ENCODE peak calls at places on chromosomes 16 and 17, in four cellular contexts. D is lower leg skin, H is IMR-90, G is bronchial epithelial cell. E is an unnamed sample.

GRCh38 chr16:519425-519824 is 8.1 kb upstream of the CAPN15 start:
- DNase-seq in D (no peak), G (no peak), H (no peak), E (no peak)

GRCh38 chr17:51769231-51769630 is 389.3 kb downstream of the CA10 start:
- DNase-seq in G (no peak), D (no peak), H (no peak), E (no peak)

GRCh38 chr17:51142597-51142996 is 10.8 kb upstream of the NME1 start:
- DNase-seq in G (no peak), D (no peak), H (no peak), E (no peak)

GRCh38 chr16:67804853-67805542 is 1.4 kb downstream of the RANBP10 start:
- DNase-seq in H (peak), G (no peak), D (no peak), E (no peak)

GRCh38 chr17:62802531-62803205 is 5.4 kb downstream of the MARCHF10 start:
- DNase-seq in D (peak), H (no peak), G (no peak), E (no peak)

GRCh38 chr17:28272166-28272565 is 46.8 kb upstream of the TMEM97 start:
- DNase-seq in G (no peak), H (peak), D (no peak), E (peak)

GRCh38 chr16:54657709-54658102 is 273.0 kb upstream of the IRX5 start:
- DNase-seq in D (no peak), H (no peak), G (no peak), E (no peak)

GRCh38 chr16:22123146-22123545 is 30.8 kb downstream of the VWA3A start:
- DNase-seq in D (no peak), G (peak), H (no peak), E (no peak)

GRCh38 chr17:44971776-44972483 is 3.8 kb upstream of the C1QL1 start:
- DNase-seq in G (peak), H (peak), D (no peak), E (no peak)

GRCh38 chr17:32486091-32486700 is 597 bp upstream of the CDK5R1 start:
- DNase-seq in G (peak), D (no peak), H (peak), E (peak)

GRCh38 chr17:20008242-20009051 is 712 bp upstream of the SPECC1 start:
- DNase-seq in G (peak), H (no peak), D (no peak), E (no peak)

GRCh38 chr16:71670537-71670936 is 44.6 kb downstream of the MARVELD3 start:
- DNase-seq in G (no peak), D (no peak), H (no peak), E (no peak)

GRCh38 chr17:80820331-80820730 is 171.3 kb upstream of the CHMP6 start:
- DNase-seq in G (no peak), D (no peak), H (no peak), E (no peak)

GRCh38 chr17:49521088-49521450 is 26.0 kb downstream of the NGFR start:
- DNase-seq in H (no peak), G (no peak), D (peak), E (no peak)

GRCh38 chr17:57544834-57545463 is 200.2 kb downstream of the CCDC182 start:
- DNase-seq in D (no peak), G (no peak), H (no peak), E (no peak)

GRCh38 chr17:71926746-71927398 is 193.9 kb upstream of the SOX9 start:
- DNase-seq in H (no peak), D (no peak), G (no peak), E (no peak)

GRCh38 chr17:78610951-78611511 is 33.8 kb upstream of the DNAH17 start:
- DNase-seq in H (no peak), G (no peak), D (no peak), E (no peak)

GRCh38 chr17:43363181-43363925 is 35.4 kb upstream of the ARL4D start:
- DNase-seq in G (no peak), H (no peak), D (peak), E (no peak)

GRCh38 chr17:80827646-80828643 is 163.7 kb upstream of the CHMP6 start:
- DNase-seq in G (peak), D (no peak), H (peak), E (no peak)

GRCh38 chr16:82118749-82119148 is 51.3 kb downstream of the MPHOSPH6 start:
- DNase-seq in H (no peak), D (no peak), G (no peak), E (no peak)

GRCh38 chr17:13492351-13493122 is 109.2 kb downstream of the HS3ST3A1 start:
- DNase-seq in G (no peak), H (no peak), D (no peak), E (no peak)

GRCh38 chr16:69171325-69172095 is 15.5 kb upstream of the SNTB2 start:
- DNase-seq in G (no peak), D (peak), H (peak), E (peak)

GRCh38 chr16:21608647-21609328 is 9.4 kb downstream of the METTL9 start:
- DNase-seq in G (no peak), D (no peak), H (no peak), E (no peak)

GRCh38 chr16:54816471-54816870 is 114.2 kb upstream of the IRX5 start:
- DNase-seq in H (no peak), G (no peak), D (no peak), E (no peak)

GRCh38 chr17:74842599-74843351 is 16.9 kb downstream of the GRIN2C start:
- DNase-seq in G (peak), H (peak), D (no peak), E (peak)

GRCh38 chr17:45223541-45224528 is 2.1 kb downstream of the FMNL1 start:
- DNase-seq in H (no peak), G (no peak), D (peak), E (no peak)

GRCh38 chr16:12178251-12178990 is 201.9 kb downstream of the SNX29 start:
- DNase-seq in D (no peak), G (no peak), H (peak), E (peak)

GRCh38 chr16:3431779-3432219 is 11.5 kb downstream of the ZNF597 start:
- DNase-seq in G (no peak), H (peak), D (peak), E (peak)

GRCh38 chr17:47948706-47949196 is 7.4 kb downstream of the PNPO start:
- DNase-seq in D (no peak), G (peak), H (no peak), E (no peak)

GRCh38 chr16:16966439-16966838 is 504.3 kb downstream of the XYLT1 start:
- DNase-seq in G (no peak), D (no peak), H (no peak), E (no peak)

GRCh38 chr16:16956376-16956775 is 514.4 kb downstream of the XYLT1 start:
- DNase-seq in H (no peak), G (no peak), D (no peak), E (no peak)

GRCh38 chr16:16960785-16961184 is 510.0 kb downstream of the XYLT1 start:
- DNase-seq in H (no peak), D (no peak), G (no peak), E (no peak)
- H3K4me3 ChIP-seq in H (no peak), D (no peak), G (no peak), E (no peak)

GRCh38 chr17:37413875-37414519 is 7.3 kb downstream of the TADA2A start:
- DNase-seq in H (peak), D (no peak), G (no peak), E (no peak)
- TF ChIP-seq CTCF in H (peak), D (no peak), G (no peak), E (peak)

DNA sequence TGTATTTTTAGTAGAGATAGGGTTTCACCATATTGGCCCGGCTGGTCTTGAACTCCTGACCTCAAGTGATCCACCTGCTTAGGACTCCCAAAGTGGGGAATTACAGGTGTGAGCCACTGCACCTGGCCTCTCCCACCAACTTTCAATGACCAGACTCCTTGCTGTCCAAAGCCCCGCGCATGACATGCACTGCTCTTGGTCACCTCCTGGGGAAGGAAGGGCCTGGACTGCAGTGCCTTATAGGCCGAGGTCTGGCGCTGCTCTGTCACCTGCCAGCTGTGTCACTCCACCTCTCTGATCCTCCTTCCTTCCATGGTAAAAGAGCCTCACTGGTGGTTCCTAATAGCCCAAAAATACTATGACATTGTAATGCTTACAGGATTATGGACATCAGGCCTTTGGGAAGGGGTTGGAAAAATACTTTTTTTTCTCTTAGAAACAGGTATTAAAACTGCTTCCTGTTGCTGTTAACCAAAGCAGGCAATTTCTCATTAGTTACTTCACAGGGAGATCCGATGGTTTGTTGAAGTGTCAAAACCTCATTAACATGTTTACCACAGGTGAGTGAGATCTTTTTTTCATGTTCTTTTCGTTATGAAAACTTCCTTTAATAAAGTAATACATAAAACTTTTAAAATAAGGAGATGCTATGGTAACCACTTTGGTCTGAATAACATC is 35.4 kb downstream of the GRB7 start:
- DNase-seq in H (no peak), G (no peak), D (no peak), E (no peak)
- H3K4me3 ChIP-seq in H (no peak), G (no peak), D (no peak), E (no peak)

DNA sequence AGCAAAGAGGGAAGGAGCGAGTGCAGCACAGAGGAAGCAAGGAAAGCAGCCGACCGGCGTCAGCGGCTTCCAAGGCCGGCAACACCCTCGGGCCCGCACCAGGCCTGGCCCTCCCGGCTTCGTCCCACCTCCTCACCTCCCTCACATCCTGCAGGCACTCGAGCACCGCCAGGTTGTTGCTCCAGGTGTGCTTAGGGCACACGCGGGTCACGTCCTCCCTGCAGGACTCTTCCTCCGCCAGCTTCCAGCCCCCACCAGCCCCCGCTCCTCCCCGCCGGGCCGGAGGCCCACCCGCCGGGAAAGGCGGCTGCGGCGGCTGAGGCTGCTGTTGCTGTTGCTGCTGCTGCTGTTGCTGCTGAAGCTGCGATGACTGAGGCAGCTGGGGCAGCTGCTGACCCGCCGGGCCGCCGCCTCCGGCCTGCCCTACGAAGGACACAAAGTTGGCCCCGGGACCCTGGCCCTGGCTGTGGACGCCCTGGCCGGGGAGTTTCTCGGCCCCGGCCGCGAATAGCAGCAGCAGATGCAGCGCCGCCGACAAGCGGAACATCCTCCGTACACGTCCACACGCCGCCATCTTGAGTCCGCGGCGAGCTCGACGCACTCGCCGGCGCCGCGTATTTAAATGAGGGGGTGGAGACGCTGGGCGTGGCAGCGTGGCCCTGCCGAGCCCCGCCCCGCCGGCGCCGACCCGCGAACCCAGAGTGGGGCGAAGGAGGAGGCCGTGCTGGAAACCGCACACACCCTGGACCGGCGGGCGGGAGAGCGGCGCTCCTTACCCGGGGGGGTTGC is at the start of gene GLG1:
- DNase-seq in D (peak), G (peak), H (peak), E (peak)
- TF ChIP-seq CTCF in D (no peak), G (no peak), H (no peak), E (no peak)